ENCODE peak calls at places on chromosomes 13 and 19, in four cellular contexts. W is IMR-90, Y is endothelial cell of umbilical vein, R is GM12878. C is an unnamed sample.

GRCh38 chr13:97975851-97976550 is 22.5 kb downstream of the IPO5 start:
- DNase-seq in W (peak; percentile 79), Y (peak; percentile 85), R (no peak), C (peak; percentile 88)

GRCh38 chr19:52237771-52238400 is 31.5 kb upstream of the ZNF766 start:
- DNase-seq in W (peak; percentile 75), Y (peak; percentile 69), R (peak; percentile 19), C (peak; percentile 69)

GRCh38 chr19:42465827-42466280 is 23.1 kb upstream of the CXCL17 start:
- DNase-seq in W (no peak), Y (no peak), R (peak; percentile 66), C (no peak)

GRCh38 chr19:14003279-14004051 is 2.7 kb downstream of the RFX1 start:
- DNase-seq in W (no peak), Y (peak; percentile 28), R (no peak), C (no peak)

GRCh38 chr13:51970251-51970793 is 40.9 kb downstream of the ATP7B start:
- DNase-seq in W (no peak), Y (no peak), R (no peak), C (no peak)

GRCh38 chr13:45681101-45681500 is 21.0 kb upstream of the CBY2 start:
- DNase-seq in W (no peak), Y (no peak), R (no peak), C (no peak)

GRCh38 chr13:33322965-33323668 is 37.6 kb upstream of the STARD13 start:
- DNase-seq in W (no peak), Y (no peak), R (no peak), C (no peak)

GRCh38 chr13:99429670-99430069 is 71.6 kb upstream of the TM9SF2 start:
- DNase-seq in W (no peak), Y (no peak), R (no peak), C (no peak)

GRCh38 chr13:60267498-60268202 is 103.9 kb upstream of the DIAPH3 start:
- DNase-seq in W (no peak), Y (peak; percentile 2), R (no peak), C (no peak)

GRCh38 chr19:19202707-19203011 is 555 bp downstream of the NR2C2AP start:
- DNase-seq in W (no peak), Y (no peak), R (no peak), C (no peak)

GRCh38 chr19:48006762-48007161 is 12.3 kb downstream of the ELSPBP1 start:
- DNase-seq in W (no peak), Y (no peak), R (no peak), C (peak; percentile 36)

GRCh38 chr19:7578127-7578526 is 17.5 kb upstream of the CAMSAP3 start:
- DNase-seq in W (no peak), Y (no peak), R (no peak), C (no peak)

GRCh38 chr13:50366488-50367174 is 351.4 kb downstream of the KCNRG start:
- DNase-seq in W (no peak), Y (peak; percentile 9), R (peak; percentile 79), C (no peak)

GRCh38 chr19:46515879-46516350 is 20.2 kb upstream of the PNMA8B start:
- DNase-seq in W (peak; percentile 33), Y (peak; percentile 31), R (no peak), C (peak; percentile 80)

GRCh38 chr19:47540748-47541147 is 25.9 kb upstream of the NAPA start:
- DNase-seq in W (peak; percentile 51), Y (no peak), R (no peak), C (peak; percentile 41)

GRCh38 chr13:103164239-103164638 is 98.0 kb upstream of the SLC10A2 start:
- DNase-seq in W (no peak), Y (no peak), R (no peak), C (no peak)

GRCh38 chr19:46878613-46879375 is 18.0 kb downstream of the ARHGAP35 start:
- DNase-seq in W (peak; percentile 93), Y (peak; percentile 26), R (no peak), C (no peak)

GRCh38 chr19:40159744-40160143 is 31.5 kb upstream of the MAP3K10 start:
- DNase-seq in W (no peak), Y (no peak), R (no peak), C (no peak)

GRCh38 chr19:4233282-4233853 is 4.0 kb downstream of the EBI3 start:
- DNase-seq in W (peak; percentile 8), Y (no peak), R (no peak), C (peak; percentile 82)

GRCh38 chr19:13082192-13083007 is 20.3 kb downstream of the LYL1 start:
- DNase-seq in W (peak; percentile 62), Y (peak; percentile 57), R (no peak), C (peak; percentile 65)

GRCh38 chr19:45800009-45800553 is 7.4 kb upstream of the DMWD start:
- DNase-seq in W (peak; percentile 71), Y (no peak), R (no peak), C (peak; percentile 39)

GRCh38 chr13:20193924-20194631 is 1.3 kb upstream of the GJB2 start:
- DNase-seq in W (no peak), Y (no peak), R (no peak), C (no peak)

GRCh38 chr19:31338069-31338767 is 11.0 kb downstream of the TSHZ3 start:
- DNase-seq in W (peak; percentile 85), Y (no peak), R (no peak), C (peak; percentile 32)

GRCh38 chr19:29263305-29264080 is 50.5 kb upstream of the UQCRFS1 start:
- DNase-seq in W (peak; percentile 17), Y (no peak), R (no peak), C (peak; percentile 57)

GRCh38 chr13:41455725-41456419 is 1.5 kb upstream of the RGCC start:
- DNase-seq in W (no peak), Y (no peak), R (no peak), C (no peak)

GRCh38 chr13:41453620-41454019 is 3.7 kb upstream of the RGCC start:
- DNase-seq in W (no peak), Y (no peak), R (no peak), C (no peak)

GRCh38 chr13:41456768-41457588 is at the start of gene RGCC:
- DNase-seq in W (peak; percentile 49), Y (peak; percentile 74), R (no peak), C (peak; percentile 72)

GRCh38 chr13:41454170-41454569 is 3.2 kb upstream of the RGCC start:
- DNase-seq in W (no peak), Y (no peak), R (no peak), C (no peak)

GRCh38 chr13:41452462-41452861 is 4.9 kb upstream of the RGCC start:
- DNase-seq in W (no peak), Y (no peak), R (no peak), C (no peak)
- TF ChIP-seq FOS in W (no peak), Y (no peak), R (no peak), C (no peak)

GRCh38 chr19:49362926-49363264 is 679 bp upstream of the TEAD2 start:
- DNase-seq in W (peak; percentile 45), Y (no peak), R (no peak), C (peak; percentile 30)

GRCh38 chr19:49364083-49364687 is 508 bp downstream of the DKKL1 start:
- DNase-seq in W (no peak), Y (no peak), R (no peak), C (peak; percentile 50)

GRCh38 chr19:49361438-49362047 is 673 bp downstream of the TEAD2 start:
- DNase-seq in W (peak; percentile 80), Y (peak; percentile 92), R (no peak), C (peak; percentile 91)

GRCh38 chr19:49362048-49362925 is at the start of gene TEAD2:
- DNase-seq in W (peak; percentile 47), Y (peak; percentile 63), R (no peak), C (peak; percentile 50)

GRCh38 chr19:49363265-49364082 is at the start of gene DKKL1:
- DNase-seq in W (peak; percentile 99), Y (peak; percentile 100), R (peak; percentile 33), C (peak; percentile 95)
- H3K4me3 ChIP-seq in W (peak within 1 kb of the TSS; percentile 82), Y (peak within 1 kb of the TSS; percentile 95), R (peak within 1 kb of the TSS; percentile 1), C (peak within 1 kb of the TSS; percentile 59)

GRCh38 chr19:2303209-2303798 is 4.7 kb downstream of the LINGO3 start:
- DNase-seq in W (no peak), Y (no peak), R (no peak), C (no peak)
- TF ChIP-seq FOS in W (no peak), Y (no peak), R (no peak), C (no peak)

GRCh38 chr19:15436826-15437110 is 13.0 kb downstream of the WIZ start:
- DNase-seq in W (no peak), Y (no peak), R (no peak), C (no peak)

GRCh38 chr19:15438577-15438976 is 11.2 kb downstream of the WIZ start:
- DNase-seq in W (no peak), Y (no peak), R (no peak), C (no peak)

GRCh38 chr19:15436012-15436825 is 13.5 kb downstream of the WIZ start:
- DNase-seq in W (no peak), Y (no peak), R (no peak), C (peak; percentile 56)

GRCh38 chr19:15438124-15438496 is 11.6 kb downstream of the WIZ start:
- DNase-seq in W (no peak), Y (no peak), R (no peak), C (no peak)

GRCh38 chr19:15437355-15438123 is 12.2 kb downstream of the WIZ start:
- DNase-seq in W (peak; percentile 74), Y (no peak), R (no peak), C (no peak)
- H3K4me3 ChIP-seq in W (no peak overlapping the region), Y (no peak overlapping the region), R (no peak overlapping the region), C (no peak overlapping the region)

DNA sequence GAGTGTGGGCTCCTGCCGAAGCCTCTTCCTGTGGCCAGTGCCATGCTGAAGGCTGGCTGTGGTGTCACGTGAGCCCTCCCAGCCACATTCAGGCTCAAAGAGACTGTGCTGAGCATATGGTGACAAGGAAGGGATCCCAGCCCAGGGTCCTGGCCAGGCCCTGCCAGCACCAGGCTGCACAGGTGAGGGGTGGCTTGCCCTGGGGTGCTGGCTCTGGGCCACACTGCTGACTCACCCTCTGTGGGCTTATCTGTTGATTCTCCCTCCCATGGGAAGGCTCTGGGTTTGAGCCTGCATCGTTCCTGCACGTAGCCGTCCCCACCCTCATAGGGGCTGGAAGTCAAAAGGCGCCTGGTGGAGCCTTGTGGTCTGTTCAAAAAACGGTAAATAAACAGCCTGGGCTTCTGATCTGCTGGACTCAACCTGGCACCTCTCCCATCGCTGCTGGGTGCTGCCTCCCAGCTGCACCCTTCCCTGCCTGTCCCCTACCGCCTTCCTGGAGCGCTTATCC is 31.1 kb downstream of the DNM2 start:
- DNase-seq in W (no peak), Y (peak; percentile 22), R (no peak), C (peak; percentile 77)
- TF ChIP-seq FOS in W (no peak), Y (no peak), R (no peak), C (peak; percentile 45)

GRCh38 chr19:55196803-55197202 is 12.5 kb downstream of the PTPRH start:
- DNase-seq in W (no peak), Y (no peak), R (no peak), C (no peak)
- H3K4me3 ChIP-seq in W (no peak overlapping the region), Y (no peak overlapping the region), R (no peak overlapping the region), C (no peak overlapping the region)

DNA sequence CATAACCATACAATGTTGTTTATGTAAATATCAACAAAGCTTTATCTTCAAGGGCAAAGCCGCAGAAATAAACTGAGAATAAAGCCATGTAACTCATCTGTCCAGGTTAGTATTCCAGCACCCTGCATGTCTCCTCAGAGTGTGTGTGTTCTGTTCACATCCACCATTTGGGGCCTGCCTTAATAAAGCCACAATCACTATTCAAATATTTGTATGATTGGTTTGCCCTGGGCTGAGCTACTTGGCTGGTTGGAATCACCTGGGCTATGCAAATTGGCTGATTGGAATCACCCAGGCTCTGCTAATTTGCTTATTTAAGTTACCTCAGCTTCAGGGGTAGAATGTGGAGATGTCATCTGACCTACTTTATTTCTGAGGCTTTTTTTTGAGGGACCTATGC is 42.4 kb upstream of the ZNF737 start:
- DNase-seq in W (no peak), Y (no peak), R (no peak), C (no peak)
- TF ChIP-seq FOS in W (no peak), Y (no peak), R (no peak), C (no peak)